ENCODE peak calls at places on chromosomes 5 and 9, in eight cellular contexts. O is heart right ventricle, B is IMR-90, G is transverse colon, P is sigmoid colon, I is GM12878, M is cardiac muscle cell, A is PC-3. K is an unnamed sample.
A peak's percentile ranks its signal among the peaks of the same experiment; 100 is the strongest.

GRCh38 chr5:138927979-138928378 is 52.8 kb upstream of the LRRTM2 start:
- DNase-seq in A (no peak), I (no peak), G (peak; percentile 43), B (peak; percentile 23), P (no peak), M (peak; percentile 39), O (peak; percentile 82), K (peak; percentile 91)

GRCh38 chr5:104186100-104186499 is 623.5 kb upstream of the NUDT12 start:
- DNase-seq in P (peak; percentile 88), A (no peak), B (no peak), M (peak; percentile 17), O (no peak), G (no peak), I (no peak), K (no peak)

GRCh38 chr9:84501587-84501986 is 161.0 kb upstream of the SLC28A3 start:
- DNase-seq in A (no peak), P (no peak), I (no peak), O (no peak), B (no peak), M (no peak), G (no peak), K (no peak)

GRCh38 chr5:60636001-60636400 is 64.0 kb downstream of the DEPDC1B start:
- DNase-seq in O (no peak), M (no peak), B (peak; percentile 10), G (no peak), A (no peak), P (no peak), I (no peak), K (no peak)

GRCh38 chr9:89022902-89023301 is 31.6 kb downstream of the S1PR3 start:
- DNase-seq in M (peak; percentile 77), B (peak; percentile 79), A (no peak), O (no peak), I (no peak), G (no peak), P (no peak), K (no peak)

GRCh38 chr9:70036641-70037040 is 7.0 kb upstream of the MAMDC2 start:
- DNase-seq in A (no peak), I (no peak), M (no peak), O (no peak), B (no peak), P (no peak), G (no peak), K (no peak)

GRCh38 chr9:23648651-23649050 is 177.4 kb downstream of the ELAVL2 start:
- DNase-seq in M (no peak), A (no peak), G (no peak), B (no peak), P (no peak), O (no peak), I (no peak), K (no peak)

GRCh38 chr9:36007309-36007708 is 29.4 kb upstream of the RECK start:
- DNase-seq in A (no peak), M (no peak), O (no peak), I (no peak), P (no peak), G (no peak), B (no peak), K (no peak)

GRCh38 chr5:179142434-179143198 is 82.4 kb downstream of the ZNF354C start:
- DNase-seq in M (peak; percentile 58), A (peak; percentile 27), O (no peak), P (no peak), G (no peak), B (peak; percentile 87), I (no peak), K (no peak)

GRCh38 chr5:76716456-76717157 is 681 bp downstream of the F2R start:
- DNase-seq in M (peak; percentile 44), G (no peak), I (no peak), O (peak; percentile 38), A (no peak), P (no peak), B (no peak), K (peak; percentile 9)

GRCh38 chr5:6452622-6453504 is 4.2 kb downstream of the UBE2QL1 start:
- DNase-seq in G (no peak), M (no peak), O (no peak), P (no peak), B (no peak), A (no peak), I (no peak), K (no peak)

GRCh38 chr9:89749500-89750116 is 144.8 kb downstream of the GADD45G start:
- DNase-seq in I (no peak), O (no peak), M (peak; percentile 23), P (no peak), G (no peak), A (no peak), B (no peak), K (no peak)

GRCh38 chr5:34789021-34789531 is 49.9 kb upstream of the TTC23L start:
- DNase-seq in G (no peak), B (peak; percentile 47), M (peak; percentile 91), O (no peak), I (no peak), A (no peak), P (no peak), K (no peak)

GRCh38 chr5:170273968-170274710 is 23.4 kb downstream of the LCP2 start:
- DNase-seq in M (peak; percentile 66), B (no peak), P (peak; percentile 61), I (no peak), G (no peak), O (no peak), A (peak; percentile 25), K (no peak)

GRCh38 chr9:115373000-115373709 is 255.2 kb upstream of the TNC start:
- DNase-seq in A (peak; percentile 96), M (peak; percentile 89), O (no peak), I (peak; percentile 16), G (no peak), P (no peak), B (peak; percentile 98), K (no peak)

GRCh38 chr9:2967779-2968178 is 123.9 kb upstream of the PUM3 start:
- DNase-seq in I (no peak), A (no peak), O (no peak), M (no peak), P (no peak), B (no peak), G (no peak), K (no peak)

GRCh38 chr9:20355022-20355421 is 267.3 kb downstream of the MLLT3 start:
- DNase-seq in O (no peak), B (peak; percentile 92), I (no peak), M (peak; percentile 80), A (peak; percentile 29), G (no peak), P (no peak), K (no peak)

DNA sequence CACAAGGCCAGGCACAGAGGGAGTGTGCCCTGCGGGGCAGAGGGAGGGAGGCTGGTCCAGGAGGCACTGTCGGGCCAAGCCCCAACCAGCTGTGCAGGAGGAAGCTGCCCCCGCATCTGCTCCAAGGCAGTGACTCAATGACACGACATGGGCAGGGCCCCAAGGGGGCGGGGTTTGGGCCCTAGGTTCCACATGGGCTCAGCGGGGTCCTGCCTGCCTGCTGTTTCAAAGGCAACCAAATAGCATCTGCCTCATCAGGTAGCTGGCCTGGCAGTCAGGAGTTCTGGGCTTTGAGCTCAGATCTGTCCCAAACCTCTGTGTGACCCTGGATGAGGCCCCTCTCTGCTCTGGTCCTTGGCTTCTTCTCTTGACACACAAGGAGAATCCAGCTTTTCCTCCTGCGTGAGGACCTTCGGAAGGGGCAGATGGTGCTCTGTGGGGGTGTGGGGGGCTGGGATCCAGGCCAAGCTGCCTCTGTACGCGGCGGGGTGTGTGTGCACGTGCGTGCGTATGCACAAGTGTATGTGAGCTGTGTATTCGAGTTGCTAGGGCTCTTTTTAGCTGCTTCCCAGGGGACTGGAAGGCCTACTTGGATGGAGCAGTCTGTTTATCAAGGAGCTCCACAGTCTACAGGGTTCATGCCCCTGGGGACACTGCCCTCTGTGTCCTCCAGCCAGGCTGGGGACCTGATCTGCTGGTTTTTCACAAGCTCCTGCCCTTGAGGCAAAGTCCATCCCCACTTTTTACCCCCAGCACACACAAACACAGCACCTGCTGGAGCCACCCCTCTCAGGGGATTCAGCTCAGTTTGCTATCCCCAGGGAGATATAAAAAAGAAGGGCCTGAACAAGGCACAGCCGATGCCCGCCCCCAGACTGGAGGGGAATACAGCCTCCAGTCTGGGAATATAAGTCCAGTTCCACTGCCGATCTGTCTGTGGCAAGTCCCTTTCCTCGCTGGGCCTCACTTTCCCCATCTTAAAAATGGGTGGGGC is 138.9 kb downstream of the RGS3 start:
- DNase-seq in M (peak; percentile 83), B (peak; percentile 88), A (peak; percentile 22), G (peak; percentile 48), P (peak; percentile 88), I (no peak), O (peak; percentile 82), K (peak; percentile 79)
- H3K4me1 ChIP-seq in M (peaks cover 13% of the 10 kb centered on the region), B (peaks cover 47% of the 10 kb centered on the region), A (no peaks in the 10 kb centered on the region), G (peaks cover 10% of the 10 kb centered on the region), P (peaks cover 38% of the 10 kb centered on the region), I (peaks cover 7% of the 10 kb centered on the region), O (peaks cover 63% of the 10 kb centered on the region), K (peaks cover 15% of the 10 kb centered on the region)

DNA sequence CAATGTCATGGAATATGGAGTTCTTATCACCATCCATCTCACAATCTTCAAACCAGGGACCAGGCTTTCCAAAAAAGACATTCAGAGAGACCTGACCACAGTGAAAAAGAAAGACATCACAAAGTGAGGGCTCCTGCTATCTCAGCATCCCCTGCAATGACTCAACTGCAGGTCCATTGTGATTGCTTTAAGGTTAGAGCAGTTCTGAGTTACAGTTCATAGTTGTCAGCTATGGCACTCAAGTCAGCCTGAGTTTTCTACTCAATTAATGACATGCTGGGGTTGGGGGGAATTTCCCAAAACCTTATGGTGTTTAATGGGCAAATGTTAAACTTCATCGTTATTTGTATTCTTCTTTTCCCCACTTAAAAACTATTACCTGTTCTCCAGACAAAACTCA is 58.9 kb downstream of the CEMIP2 start:
- DNase-seq in O (no peak), G (no peak), I (no peak), M (no peak), B (no peak), A (no peak), P (no peak), K (no peak)
- H3K36me3 ChIP-seq in O (peaks cover 71% of the 10 kb centered on the region), G (no peaks in the 10 kb centered on the region), I (no peaks in the 10 kb centered on the region), M (peaks cover 28% of the 10 kb centered on the region), B (peaks cover 30% of the 10 kb centered on the region), A (peaks cover 10% of the 10 kb centered on the region), P (peaks cover 27% of the 10 kb centered on the region), K (no peaks in the 10 kb centered on the region)

GRCh38 chr9:124222109-124222508 is 35.6 kb upstream of the NEK6 start:
- DNase-seq in B (no peak), M (no peak), A (no peak), G (no peak), P (no peak), I (no peak), O (no peak), K (no peak)
- H3K4me1 ChIP-seq in B (peaks cover 14% of the 10 kb centered on the region), M (no peaks in the 10 kb centered on the region), A (peaks cover 63% of the 10 kb centered on the region), G (peaks cover 67% of the 10 kb centered on the region), P (peaks cover 14% of the 10 kb centered on the region), I (peaks cover 22% of the 10 kb centered on the region), O (peaks cover 60% of the 10 kb centered on the region), K (no peaks in the 10 kb centered on the region)

GRCh38 chr9:131585375-131585774 is 40.1 kb downstream of the PRRT1B start:
- DNase-seq in O (no peak), B (peak; percentile 7), G (peak; percentile 30), I (no peak), P (no peak), M (peak; percentile 43), A (no peak), K (no peak)
- H3K36me3 ChIP-seq in O (peaks cover 89% of the 10 kb centered on the region), B (peaks cover 55% of the 10 kb centered on the region), G (no peaks in the 10 kb centered on the region), I (peaks cover 43% of the 10 kb centered on the region), P (peaks cover 46% of the 10 kb centered on the region), M (peaks cover 8% of the 10 kb centered on the region), A (no peaks in the 10 kb centered on the region), K (peaks cover 14% of the 10 kb centered on the region)